ENCODE peak calls at places on chromosome 11, in four cellular contexts. F is endothelial cell of umbilical vein; N is activated CD8-positive, alpha-beta memory T cell treated with anti-CD3 and anti-CD28 coated beads for 4 hours; T is PC-3. R is an unnamed sample.

GRCh38 chr11:103035656-103036434 is 56.1 kb downstream of the DCUN1D5 start:
- DNase-seq in F (peak), N (peak), T (peak), R (peak)

GRCh38 chr11:96384156-96384555 is 5.6 kb downstream of the CCDC82 start:
- DNase-seq in F (no peak), N (no peak), T (peak), R (no peak)

GRCh38 chr11:1453611-1454386 is 32.8 kb downstream of the MOB2 start:
- DNase-seq in F (no peak), N (no peak), T (peak), R (peak)

GRCh38 chr11:14323118-14323676 is 35.8 kb downstream of the RRAS2 start:
- DNase-seq in F (peak), N (no peak), T (no peak), R (no peak)

GRCh38 chr11:101487775-101488174 is 96.0 kb downstream of the TRPC6 start:
- DNase-seq in F (no peak), N (no peak), T (peak), R (no peak)

GRCh38 chr11:44036811-44037657 is 10.7 kb upstream of the ACCSL start:
- DNase-seq in F (peak), N (no peak), T (peak), R (no peak)

GRCh38 chr11:18312012-18312411 is 9.9 kb downstream of the HPS5 start:
- DNase-seq in F (no peak), N (no peak), T (no peak), R (no peak)

GRCh38 chr11:105142167-105142566 is 2.6 kb upstream of the CARD18 start:
- DNase-seq in F (peak), N (no peak), T (no peak), R (no peak)

GRCh38 chr11:36361472-36361871 is 65.4 kb downstream of the PRR5L start:
- DNase-seq in F (no peak), N (no peak), T (peak), R (no peak)

GRCh38 chr11:95187730-95188129 is 43.3 kb downstream of the SESN3 start:
- DNase-seq in F (no peak), N (no peak), T (no peak), R (no peak)

GRCh38 chr11:291281-292210 is 2.6 kb downstream of the PGGHG start:
- DNase-seq in F (no peak), N (no peak), T (no peak), R (no peak)

GRCh38 chr11:66373261-66373660 is 1.7 kb upstream of the SLC29A2 start:
- DNase-seq in F (no peak), N (no peak), T (no peak), R (no peak)

GRCh38 chr11:76131142-76131541 is 75.2 kb downstream of the WNT11 start:
- DNase-seq in F (no peak), N (no peak), T (no peak), R (no peak)

GRCh38 chr11:128894685-128895084 is 3.5 kb downstream of the KCNJ5 start:
- DNase-seq in F (peak), N (no peak), T (no peak), R (no peak)

GRCh38 chr11:57308426-57309060 is 16.2 kb downstream of the TNKS1BP1 start:
- DNase-seq in F (no peak), N (no peak), T (no peak), R (no peak)

GRCh38 chr11:134579709-134580634 is 167.9 kb upstream of the B3GAT1 start:
- DNase-seq in F (no peak), N (no peak), T (no peak), R (no peak)

GRCh38 chr11:85953491-85954143 is 98.4 kb downstream of the CCDC83 start:
- DNase-seq in F (no peak), N (no peak), T (no peak), R (no peak)

GRCh38 chr11:43788394-43788793 is 92.2 kb upstream of the ALKBH3 start:
- DNase-seq in F (peak), N (no peak), T (no peak), R (no peak)

GRCh38 chr11:114080219-114080618 is 20.7 kb downstream of the ZBTB16 start:
- DNase-seq in F (peak), N (no peak), T (no peak), R (no peak)

GRCh38 chr11:126415128-126415527 is 59.6 kb downstream of the ST3GAL4 start:
- DNase-seq in F (no peak), N (no peak), T (no peak), R (no peak)

GRCh38 chr11:116736763-116737162 is 36.0 kb downstream of the BUD13 start:
- DNase-seq in F (no peak), N (no peak), T (peak), R (no peak)

GRCh38 chr11:105673089-105673488 is 63.2 kb downstream of the GRIA4 start:
- DNase-seq in F (peak), N (no peak), T (peak), R (no peak)

GRCh38 chr11:109728056-109728455 is 306.1 kb downstream of the C11orf87 start:
- DNase-seq in F (no peak), N (no peak), T (peak), R (no peak)

GRCh38 chr11:118060879-118061278 is 16.0 kb upstream of the TMPRSS4 start:
- DNase-seq in F (no peak), N (no peak), T (no peak), R (no peak)

GRCh38 chr11:46073632-46074031 is 47.6 kb downstream of the PHF21A start:
- DNase-seq in F (no peak), N (no peak), T (no peak), R (no peak)

GRCh38 chr11:30006876-30007275 is 10.0 kb downstream of the KCNA4 start:
- DNase-seq in F (no peak), N (no peak), T (no peak), R (no peak)

GRCh38 chr11:121152764-121153163 is 51.7 kb downstream of the TECTA start:
- DNase-seq in F (no peak), N (no peak), T (no peak), R (no peak)

GRCh38 chr11:46112961-46113617 is 8.2 kb downstream of the PHF21A start:
- DNase-seq in F (peak), N (no peak), T (peak), R (peak)

GRCh38 chr11:74339619-74340018 is 28.2 kb upstream of the P4HA3 start:
- DNase-seq in F (no peak), N (no peak), T (no peak), R (no peak)

GRCh38 chr11:1327064-1327460 is 17.6 kb upstream of the TOLLIP start:
- DNase-seq in F (no peak), N (no peak), T (no peak), R (no peak)

GRCh38 chr11:115580927-115581680 is 76.9 kb upstream of the CADM1 start:
- DNase-seq in F (no peak), N (no peak), T (no peak), R (no peak)

GRCh38 chr11:7899418-7899817 is 31.6 kb downstream of the OR10A6 start:
- DNase-seq in F (no peak), N (no peak), T (no peak), R (no peak)